ENCODE peak calls at places on chromosomes 1 and 21, in eight cellular contexts. B, E, O, P, M, X, F and C are unnamed samples.

GRCh38 chr1:116485071-116485735 is 85.6 kb downstream of the CD58 start:
- DNase-seq in M (peak; percentile 94), E (peak; percentile 95), P (peak; percentile 87), B (peak; percentile 89), F (peak; percentile 88), O (peak; percentile 56), X (peak; percentile 90), C (peak; percentile 86)

GRCh38 chr1:150371110-150371509 is 7.2 kb downstream of the RPRD2 start:
- DNase-seq in X (no peak), P (no peak), F (no peak), E (no peak), O (no peak), B (no peak), M (no peak), C (no peak)

GRCh38 chr1:171424494-171424893 is 60.8 kb upstream of the PRRC2C start:
- DNase-seq in M (no peak), O (no peak), E (no peak), X (no peak), F (no peak), B (no peak), P (no peak), C (no peak)

GRCh38 chr1:30762152-30762930 is 4.8 kb upstream of the LAPTM5 start:
- DNase-seq in M (no peak), F (no peak), E (no peak), B (no peak), X (no peak), P (no peak), O (no peak), C (no peak)

GRCh38 chr1:212597495-212597894 is 11.1 kb upstream of the ATF3 start:
- DNase-seq in F (no peak), E (no peak), O (no peak), B (no peak), P (no peak), X (no peak), M (no peak), C (no peak)

GRCh38 chr1:247482747-247483146 is 24.8 kb upstream of the OR2B11 start:
- DNase-seq in B (no peak), P (no peak), O (no peak), E (no peak), M (no peak), X (no peak), F (no peak), C (no peak)

GRCh38 chr21:42397291-42398129 is 1.7 kb upstream of the TMPRSS3 start:
- DNase-seq in O (no peak), P (peak; percentile 30), B (no peak), E (no peak), F (no peak), X (no peak), M (no peak), C (no peak)

GRCh38 chr1:201759194-201759814 is 69.7 kb upstream of the IPO9 start:
- DNase-seq in M (no peak), B (no peak), P (no peak), X (no peak), F (no peak), O (no peak), E (no peak), C (no peak)

GRCh38 chr1:231116741-231117140 is 45.1 kb upstream of the TRIM67 start:
- DNase-seq in E (no peak), O (no peak), F (no peak), M (no peak), P (no peak), B (no peak), X (no peak), C (no peak)

GRCh38 chr1:40519517-40519916 is 10.9 kb downstream of the EXO5 start:
- DNase-seq in M (no peak), P (no peak), X (no peak), O (no peak), F (no peak), B (no peak), E (no peak), C (no peak)
- H3K9me3 ChIP-seq in M (no peaks in the 10 kb centered on the region), P (peaks cover 50% of the 10 kb centered on the region), X (peaks cover 42% of the 10 kb centered on the region), O (peaks cover 57% of the 10 kb centered on the region), F (peaks cover 25% of the 10 kb centered on the region), B (peaks cover 40% of the 10 kb centered on the region), E (no peaks in the 10 kb centered on the region), C (no peaks in the 10 kb centered on the region)

GRCh38 chr1:83593073-83593472 is 405.9 kb downstream of the TTLL7 start:
- DNase-seq in P (no peak), O (no peak), F (no peak), B (no peak), E (no peak), M (no peak), X (no peak), C (no peak)
- H3K9me3 ChIP-seq in P (no peaks in the 10 kb centered on the region), O (no peaks in the 10 kb centered on the region), F (no peaks in the 10 kb centered on the region), B (peaks cover 9% of the 10 kb centered on the region), E (no peaks in the 10 kb centered on the region), M (no peaks in the 10 kb centered on the region), X (no peaks in the 10 kb centered on the region), C (no peaks in the 10 kb centered on the region)

DNA sequence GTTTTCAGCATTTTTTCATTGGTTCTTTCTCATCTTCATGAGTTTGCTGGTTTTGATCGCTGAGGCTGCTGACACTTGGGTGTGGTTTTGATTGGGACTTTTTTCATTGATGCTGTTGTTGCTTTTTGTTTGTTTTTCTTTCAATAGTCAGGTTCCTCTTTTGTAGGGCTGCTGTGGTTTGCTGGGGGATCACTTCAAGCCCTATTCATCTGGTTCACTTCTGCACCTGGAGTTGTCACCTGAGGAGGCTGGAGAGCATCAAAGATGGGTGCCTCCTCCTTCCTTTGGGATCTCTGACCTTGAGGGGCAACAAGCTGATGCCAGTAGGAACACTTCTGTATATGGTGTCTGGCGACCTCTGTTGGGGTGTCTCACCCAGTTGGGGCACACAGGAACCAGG is 1279.9 kb upstream of the TMPRSS15 start:
- DNase-seq in M (no peak), F (no peak), P (no peak), O (no peak), X (no peak), B (no peak), E (no peak), C (no peak)
- H3K9me3 ChIP-seq in M (no peaks in the 10 kb centered on the region), F (no peaks in the 10 kb centered on the region), P (no peaks in the 10 kb centered on the region), O (peaks cover 37% of the 10 kb centered on the region), X (peaks cover 5% of the 10 kb centered on the region), B (no peaks in the 10 kb centered on the region), E (no peaks in the 10 kb centered on the region), C (no peaks in the 10 kb centered on the region)

DNA sequence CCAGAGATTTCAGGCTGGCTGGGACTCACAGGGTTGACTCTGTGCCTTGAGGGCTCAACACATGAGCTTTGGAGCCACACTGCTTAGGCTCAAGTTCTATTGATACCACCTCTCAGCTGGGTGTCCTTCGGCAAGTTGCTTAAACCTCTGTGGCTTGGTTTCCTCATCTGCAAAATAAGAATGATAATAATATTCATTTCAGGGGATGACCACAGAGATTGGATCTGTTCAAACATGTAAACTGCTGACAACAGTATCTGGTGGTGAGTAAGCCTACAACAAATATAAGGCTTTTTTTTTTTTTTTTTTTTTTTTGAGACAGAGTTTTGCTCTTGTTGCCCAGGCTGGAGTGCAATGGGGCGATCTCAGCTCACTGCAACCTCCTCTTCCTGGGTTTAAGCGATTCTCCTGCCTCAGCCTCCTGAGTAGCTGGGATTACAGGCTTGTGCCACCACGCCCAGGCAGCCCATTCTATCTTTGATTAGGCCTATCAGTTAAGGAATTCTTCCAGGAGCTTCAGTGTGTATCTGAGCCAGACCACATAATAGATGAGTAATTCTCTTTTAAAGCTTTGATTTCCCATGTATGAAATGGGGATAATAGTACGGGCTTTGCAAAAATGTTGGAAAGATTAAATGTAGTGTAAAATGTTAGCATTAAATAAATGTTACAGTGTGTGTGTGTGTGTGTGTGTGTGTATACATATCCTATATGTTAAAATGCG is 437.6 kb downstream of the PRDM2 start:
- DNase-seq in B (no peak), F (no peak), X (no peak), M (no peak), E (no peak), O (no peak), P (no peak), C (no peak)
- H3K9me3 ChIP-seq in B (no peaks in the 10 kb centered on the region), F (no peaks in the 10 kb centered on the region), X (no peaks in the 10 kb centered on the region), M (no peaks in the 10 kb centered on the region), E (no peaks in the 10 kb centered on the region), O (peaks cover 29% of the 10 kb centered on the region), P (no peaks in the 10 kb centered on the region), C (no peaks in the 10 kb centered on the region)